ENCODE peak calls at places on chromosome X, in five cellular contexts. One of them, this sample, is unnamed.

GRCh38 chrX:1294301-1295067 is 25.9 kb downstream of the CSF2RA start:
- DNase-seq in activated T-cell treated with anti-CD3 and anti-CD28 coated beads, Interleukin-2, amount 50 U/mL, for 72 hours: no peak
- DNase-seq in AG08396: no peak
- DNase-seq in glutamatergic neuron: no peak
- DNase-seq in cerebellar cortex: no peak
- DNase-seq in this sample: no peak

GRCh38 chrX:132272826-132273225 is 53.6 kb upstream of the RAP2C start:
- DNase-seq in cerebellar cortex: no peak
- DNase-seq in glutamatergic neuron: no peak
- DNase-seq in AG08396: no peak
- DNase-seq in activated T-cell treated with anti-CD3 and anti-CD28 coated beads, Interleukin-2, amount 50 U/mL, for 72 hours: no peak
- DNase-seq in this sample: no peak

GRCh38 chrX:37989304-37989703 is 17.0 kb upstream of the SYTL5 start:
- DNase-seq in glutamatergic neuron: no peak
- DNase-seq in activated T-cell treated with anti-CD3 and anti-CD28 coated beads, Interleukin-2, amount 50 U/mL, for 72 hours: no peak
- DNase-seq in AG08396: no peak
- DNase-seq in cerebellar cortex: no peak
- DNase-seq in this sample: no peak

GRCh38 chrX:24465524-24465850 is 401 bp downstream of the PDK3 start:
- DNase-seq in AG08396: no peak
- DNase-seq in activated T-cell treated with anti-CD3 and anti-CD28 coated beads, Interleukin-2, amount 50 U/mL, for 72 hours: peak; percentile 13
- DNase-seq in cerebellar cortex: no peak
- DNase-seq in glutamatergic neuron: no peak
- DNase-seq in this sample: no peak

GRCh38 chrX:50450324-50450723 is 20.3 kb downstream of the DGKK start:
- DNase-seq in AG08396: no peak
- DNase-seq in glutamatergic neuron: no peak
- DNase-seq in activated T-cell treated with anti-CD3 and anti-CD28 coated beads, Interleukin-2, amount 50 U/mL, for 72 hours: no peak
- DNase-seq in cerebellar cortex: no peak
- DNase-seq in this sample: no peak

GRCh38 chrX:118577041-118577440 is 81.4 kb downstream of the DOCK11 start:
- DNase-seq in AG08396: no peak
- DNase-seq in glutamatergic neuron: no peak
- DNase-seq in activated T-cell treated with anti-CD3 and anti-CD28 coated beads, Interleukin-2, amount 50 U/mL, for 72 hours: no peak
- DNase-seq in cerebellar cortex: peak; percentile 59
- DNase-seq in this sample: peak; percentile 69

GRCh38 chrX:119502727-119503483 is 34.7 kb downstream of the SLC25A5 start:
- DNase-seq in AG08396: no peak
- DNase-seq in glutamatergic neuron: no peak
- DNase-seq in cerebellar cortex: peak; percentile 26
- DNase-seq in activated T-cell treated with anti-CD3 and anti-CD28 coated beads, Interleukin-2, amount 50 U/mL, for 72 hours: no peak
- DNase-seq in this sample: no peak

GRCh38 chrX:142095816-142096215 is 109.3 kb downstream of the MAGEC2 start:
- DNase-seq in activated T-cell treated with anti-CD3 and anti-CD28 coated beads, Interleukin-2, amount 50 U/mL, for 72 hours: no peak
- DNase-seq in glutamatergic neuron: no peak
- DNase-seq in AG08396: no peak
- DNase-seq in cerebellar cortex: peak; percentile 1
- DNase-seq in this sample: no peak

GRCh38 chrX:113300580-113300979 is 459.9 kb upstream of the AMOT start:
- DNase-seq in AG08396: no peak
- DNase-seq in glutamatergic neuron: no peak
- DNase-seq in activated T-cell treated with anti-CD3 and anti-CD28 coated beads, Interleukin-2, amount 50 U/mL, for 72 hours: no peak
- DNase-seq in cerebellar cortex: no peak
- DNase-seq in this sample: peak; percentile 9

GRCh38 chrX:70437921-70438665 is 6.5 kb upstream of the DLG3 start:
- DNase-seq in AG08396: no peak
- DNase-seq in glutamatergic neuron: no peak
- DNase-seq in activated T-cell treated with anti-CD3 and anti-CD28 coated beads, Interleukin-2, amount 50 U/mL, for 72 hours: no peak
- DNase-seq in cerebellar cortex: no peak
- DNase-seq in this sample: no peak

GRCh38 chrX:48956728-48957414 is 536 bp downstream of the OTUD5 start:
- DNase-seq in AG08396: no peak
- DNase-seq in glutamatergic neuron: peak; percentile 20
- DNase-seq in cerebellar cortex: no peak
- DNase-seq in activated T-cell treated with anti-CD3 and anti-CD28 coated beads, Interleukin-2, amount 50 U/mL, for 72 hours: peak; percentile 72
- DNase-seq in this sample: peak; percentile 7

GRCh38 chrX:95145848-95146540 is 1472.0 kb downstream of the FAM133A start:
- DNase-seq in cerebellar cortex: no peak
- DNase-seq in AG08396: no peak
- DNase-seq in activated T-cell treated with anti-CD3 and anti-CD28 coated beads, Interleukin-2, amount 50 U/mL, for 72 hours: no peak
- DNase-seq in glutamatergic neuron: no peak
- DNase-seq in this sample: no peak

GRCh38 chrX:7025471-7025870 is 122.0 kb upstream of the STS start:
- DNase-seq in activated T-cell treated with anti-CD3 and anti-CD28 coated beads, Interleukin-2, amount 50 U/mL, for 72 hours: no peak
- DNase-seq in AG08396: no peak
- DNase-seq in cerebellar cortex: no peak
- DNase-seq in glutamatergic neuron: no peak
- DNase-seq in this sample: no peak

GRCh38 chrX:139388234-139388633 is 142.3 kb upstream of the F9 start:
- DNase-seq in activated T-cell treated with anti-CD3 and anti-CD28 coated beads, Interleukin-2, amount 50 U/mL, for 72 hours: no peak
- DNase-seq in AG08396: no peak
- DNase-seq in glutamatergic neuron: no peak
- DNase-seq in cerebellar cortex: no peak
- DNase-seq in this sample: no peak

GRCh38 chrX:140090800-140091275 is 125.5 kb upstream of the CXorf66 start:
- DNase-seq in AG08396: no peak
- DNase-seq in glutamatergic neuron: no peak
- DNase-seq in activated T-cell treated with anti-CD3 and anti-CD28 coated beads, Interleukin-2, amount 50 U/mL, for 72 hours: no peak
- DNase-seq in cerebellar cortex: no peak
- DNase-seq in this sample: no peak

GRCh38 chrX:35122756-35123155 is 180.2 kb downstream of the FAM47B start:
- DNase-seq in glutamatergic neuron: no peak
- DNase-seq in cerebellar cortex: no peak
- DNase-seq in AG08396: no peak
- DNase-seq in activated T-cell treated with anti-CD3 and anti-CD28 coated beads, Interleukin-2, amount 50 U/mL, for 72 hours: no peak
- DNase-seq in this sample: no peak

GRCh38 chrX:72477787-72478186 is 94.9 kb downstream of the HDAC8 start:
- DNase-seq in AG08396: no peak
- DNase-seq in activated T-cell treated with anti-CD3 and anti-CD28 coated beads, Interleukin-2, amount 50 U/mL, for 72 hours: no peak
- DNase-seq in cerebellar cortex: no peak
- DNase-seq in glutamatergic neuron: no peak
- DNase-seq in this sample: peak; percentile 37

GRCh38 chrX:68931345-68931744 is 102.5 kb downstream of the EFNB1 start:
- DNase-seq in glutamatergic neuron: no peak
- DNase-seq in activated T-cell treated with anti-CD3 and anti-CD28 coated beads, Interleukin-2, amount 50 U/mL, for 72 hours: no peak
- DNase-seq in cerebellar cortex: no peak
- DNase-seq in AG08396: no peak
- DNase-seq in this sample: no peak

GRCh38 chrX:46978341-46979291 is 66.4 kb downstream of the JADE3 start:
- DNase-seq in activated T-cell treated with anti-CD3 and anti-CD28 coated beads, Interleukin-2, amount 50 U/mL, for 72 hours: peak; percentile 78
- DNase-seq in AG08396: peak; percentile 42
- DNase-seq in cerebellar cortex: peak; percentile 46
- DNase-seq in glutamatergic neuron: peak; percentile 70
- DNase-seq in this sample: peak; percentile 77

GRCh38 chrX:145068450-145068849 is 178.9 kb upstream of the SPANXN1 start:
- DNase-seq in cerebellar cortex: no peak
- DNase-seq in AG08396: no peak
- DNase-seq in glutamatergic neuron: no peak
- DNase-seq in activated T-cell treated with anti-CD3 and anti-CD28 coated beads, Interleukin-2, amount 50 U/mL, for 72 hours: no peak
- DNase-seq in this sample: no peak

This sample was measured in BE2C.